ENCODE peak calls at places on chromosome 18, in six cellular contexts. One of them, this sample, is unnamed.

GRCh38 chr18:74064510-74064909 is 83.1 kb downstream of the FBXO15 start:
- DNase-seq in tibial artery: no peak
- DNase-seq in prostate gland: no peak
- DNase-seq in right atrium auricular region: no peak
- DNase-seq in IMR-90: peak; percentile 39
- DNase-seq in fibroblast of lung: no peak
- DNase-seq in this sample: no peak

GRCh38 chr18:58537272-58538038 is 91.4 kb downstream of the ALPK2 start:
- DNase-seq in tibial artery: no peak
- DNase-seq in prostate gland: no peak
- DNase-seq in right atrium auricular region: no peak
- DNase-seq in IMR-90: no peak
- DNase-seq in fibroblast of lung: no peak
- DNase-seq in this sample: no peak

GRCh38 chr18:36697905-36698304 is 130.9 kb downstream of the TPGS2 start:
- DNase-seq in tibial artery: no peak
- DNase-seq in prostate gland: no peak
- DNase-seq in right atrium auricular region: no peak
- DNase-seq in IMR-90: peak; percentile 94
- DNase-seq in fibroblast of lung: peak; percentile 51
- DNase-seq in this sample: no peak

GRCh38 chr18:26091047-26091630 is 726 bp upstream of the SS18 start:
- DNase-seq in tibial artery: peak; percentile 81
- DNase-seq in prostate gland: no peak
- DNase-seq in right atrium auricular region: peak; percentile 74
- DNase-seq in IMR-90: no peak
- DNase-seq in fibroblast of lung: no peak
- DNase-seq in this sample: no peak

GRCh38 chr18:31512203-31512764 is 14.3 kb downstream of the DSG2 start:
- DNase-seq in tibial artery: no peak
- DNase-seq in prostate gland: no peak
- DNase-seq in right atrium auricular region: no peak
- DNase-seq in IMR-90: peak; percentile 71
- DNase-seq in fibroblast of lung: peak; percentile 48
- DNase-seq in this sample: no peak

GRCh38 chr18:59748628-59749360 is 51.6 kb upstream of the CCBE1 start:
- DNase-seq in tibial artery: no peak
- DNase-seq in prostate gland: no peak
- DNase-seq in right atrium auricular region: no peak
- DNase-seq in IMR-90: peak; percentile 93
- DNase-seq in fibroblast of lung: peak; percentile 74
- DNase-seq in this sample: no peak

GRCh38 chr18:54947115-54947514 is 12.1 kb downstream of the CCDC68 start:
- DNase-seq in tibial artery: no peak
- DNase-seq in prostate gland: peak; percentile 35
- DNase-seq in right atrium auricular region: no peak
- DNase-seq in IMR-90: no peak
- DNase-seq in fibroblast of lung: no peak
- DNase-seq in this sample: no peak

GRCh38 chr18:38502539-38502938 is 936.9 kb upstream of the CELF4 start:
- DNase-seq in tibial artery: no peak
- DNase-seq in prostate gland: no peak
- DNase-seq in right atrium auricular region: no peak
- DNase-seq in IMR-90: no peak
- DNase-seq in fibroblast of lung: no peak
- DNase-seq in this sample: no peak

GRCh38 chr18:59767732-59768131 is 70.5 kb upstream of the CCBE1 start:
- DNase-seq in tibial artery: no peak
- DNase-seq in prostate gland: no peak
- DNase-seq in right atrium auricular region: no peak
- DNase-seq in IMR-90: peak; percentile 78
- DNase-seq in fibroblast of lung: peak; percentile 62
- DNase-seq in this sample: no peak

GRCh38 chr18:415627-416612 is 84.6 kb downstream of the COLEC12 start:
- DNase-seq in tibial artery: no peak
- DNase-seq in prostate gland: no peak
- DNase-seq in right atrium auricular region: no peak
- DNase-seq in IMR-90: peak; percentile 81
- DNase-seq in fibroblast of lung: peak; percentile 52
- DNase-seq in this sample: no peak

GRCh38 chr18:8769509-8769908 is 64.2 kb downstream of the MTCL1 start:
- DNase-seq in tibial artery: no peak
- DNase-seq in prostate gland: no peak
- DNase-seq in right atrium auricular region: no peak
- DNase-seq in IMR-90: no peak
- DNase-seq in fibroblast of lung: no peak
- DNase-seq in this sample: no peak

GRCh38 chr18:47736376-47737140 is 193.9 kb downstream of the SMAD2 start:
- DNase-seq in tibial artery: peak; percentile 9
- DNase-seq in prostate gland: no peak
- DNase-seq in right atrium auricular region: no peak
- DNase-seq in IMR-90: no peak
- DNase-seq in fibroblast of lung: no peak
- DNase-seq in this sample: no peak

GRCh38 chr18:7822435-7823425 is 255.6 kb downstream of the PTPRM start:
- DNase-seq in tibial artery: no peak
- DNase-seq in prostate gland: no peak
- DNase-seq in right atrium auricular region: no peak
- DNase-seq in IMR-90: no peak
- DNase-seq in fibroblast of lung: no peak
- DNase-seq in this sample: no peak

GRCh38 chr18:24396082-24396623 is 1.5 kb downstream of the OSBPL1A start:
- DNase-seq in tibial artery: no peak
- DNase-seq in prostate gland: no peak
- DNase-seq in right atrium auricular region: no peak
- DNase-seq in IMR-90: peak; percentile 26
- DNase-seq in fibroblast of lung: peak; percentile 14
- DNase-seq in this sample: no peak

GRCh38 chr18:77123313-77124231 is 9.0 kb downstream of the MBP start:
- DNase-seq in tibial artery: no peak
- DNase-seq in prostate gland: no peak
- DNase-seq in right atrium auricular region: no peak
- DNase-seq in IMR-90: no peak
- DNase-seq in fibroblast of lung: no peak
- DNase-seq in this sample: no peak

GRCh38 chr18:49859725-49860124 is 46.4 kb upstream of the ACAA2 start:
- DNase-seq in tibial artery: no peak
- DNase-seq in prostate gland: no peak
- DNase-seq in right atrium auricular region: no peak
- DNase-seq in IMR-90: no peak
- DNase-seq in fibroblast of lung: no peak
- DNase-seq in this sample: no peak

GRCh38 chr18:46322411-46322891 is 218.3 kb downstream of the HAUS1 start:
- DNase-seq in tibial artery: no peak
- DNase-seq in prostate gland: no peak
- DNase-seq in right atrium auricular region: no peak
- DNase-seq in IMR-90: no peak
- DNase-seq in fibroblast of lung: no peak
- DNase-seq in this sample: no peak

GRCh38 chr18:73842795-73843394 is 304.7 kb downstream of the FBXO15 start:
- DNase-seq in tibial artery: no peak
- DNase-seq in prostate gland: peak; percentile 35
- DNase-seq in right atrium auricular region: no peak
- DNase-seq in IMR-90: peak; percentile 65
- DNase-seq in fibroblast of lung: peak; percentile 64
- DNase-seq in this sample: peak; percentile 23

GRCh38 chr18:524496-524895 is 24.0 kb upstream of the COLEC12 start:
- DNase-seq in tibial artery: no peak
- DNase-seq in prostate gland: no peak
- DNase-seq in right atrium auricular region: no peak
- DNase-seq in IMR-90: peak; percentile 78
- DNase-seq in fibroblast of lung: peak; percentile 63
- DNase-seq in this sample: no peak

GRCh38 chr18:49699303-49699702 is 114.0 kb downstream of the ACAA2 start:
- DNase-seq in tibial artery: no peak
- DNase-seq in prostate gland: no peak
- DNase-seq in right atrium auricular region: no peak
- DNase-seq in IMR-90: no peak
- DNase-seq in fibroblast of lung: no peak
- DNase-seq in this sample: no peak

GRCh38 chr18:62164855-62165487 is 21.9 kb downstream of the PIGN start:
- DNase-seq in tibial artery: no peak
- DNase-seq in prostate gland: no peak
- DNase-seq in right atrium auricular region: no peak
- DNase-seq in IMR-90: no peak
- DNase-seq in fibroblast of lung: no peak
- DNase-seq in this sample: no peak

GRCh38 chr18:9516437-9517064 is 41.2 kb downstream of the RALBP1 start:
- DNase-seq in tibial artery: no peak
- DNase-seq in prostate gland: no peak
- DNase-seq in right atrium auricular region: no peak
- DNase-seq in IMR-90: peak; percentile 46
- DNase-seq in fibroblast of lung: peak; percentile 72
- DNase-seq in this sample: no peak

GRCh38 chr18:55318864-55319516 is 269.0 kb downstream of the TCF4 start:
- DNase-seq in tibial artery: no peak
- DNase-seq in prostate gland: no peak
- DNase-seq in right atrium auricular region: no peak
- DNase-seq in IMR-90: peak; percentile 82
- DNase-seq in fibroblast of lung: peak; percentile 87
- DNase-seq in this sample: no peak

DNA sequence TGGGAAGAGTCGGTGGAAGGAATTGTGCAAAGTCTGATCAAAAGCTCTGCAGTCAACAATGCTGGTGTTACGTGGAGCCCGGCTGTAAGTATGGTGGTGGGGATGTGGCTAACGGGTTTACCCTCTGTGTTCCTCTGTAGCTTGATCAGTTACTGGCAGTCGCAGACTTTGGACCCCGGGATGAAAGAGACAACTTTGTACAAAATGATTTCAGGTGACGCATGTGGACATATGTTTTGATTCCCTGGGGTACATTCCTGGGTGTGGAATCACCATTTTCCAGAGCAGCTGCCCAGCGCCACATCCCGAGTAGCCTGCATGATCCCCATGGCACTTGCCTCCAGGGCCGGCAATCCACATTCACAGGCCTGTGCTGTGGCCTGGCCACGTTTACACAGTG is 9.8 kb downstream of the RBFA start:
- DNase-seq in tibial artery: no peak
- DNase-seq in prostate gland: no peak
- DNase-seq in right atrium auricular region: no peak
- DNase-seq in IMR-90: no peak
- DNase-seq in fibroblast of lung: no peak
- DNase-seq in this sample: no peak
- H3K4me1 ChIP-seq in tibial artery: no peaks in the 10 kb centered on the region
- H3K4me1 ChIP-seq in prostate gland: no peaks in the 10 kb centered on the region
- H3K4me1 ChIP-seq in right atrium auricular region: no peaks in the 10 kb centered on the region
- H3K4me1 ChIP-seq in IMR-90: no peaks in the 10 kb centered on the region
- H3K4me1 ChIP-seq in fibroblast of lung: no peaks in the 10 kb centered on the region
- H3K4me1 ChIP-seq in this sample: no peaks in the 10 kb centered on the region

GRCh38 chr18:13048061-13048605 is 57.0 kb downstream of the CEP192 start:
- DNase-seq in tibial artery: no peak
- DNase-seq in prostate gland: no peak
- DNase-seq in right atrium auricular region: no peak
- DNase-seq in IMR-90: no peak
- DNase-seq in fibroblast of lung: no peak
- DNase-seq in this sample: no peak

GRCh38 chr18:13051159-13051558 is 60.0 kb downstream of the CEP192 start:
- DNase-seq in tibial artery: no peak
- DNase-seq in prostate gland: no peak
- DNase-seq in right atrium auricular region: no peak
- DNase-seq in IMR-90: peak; percentile 28
- DNase-seq in fibroblast of lung: no peak
- DNase-seq in this sample: no peak

DNA sequence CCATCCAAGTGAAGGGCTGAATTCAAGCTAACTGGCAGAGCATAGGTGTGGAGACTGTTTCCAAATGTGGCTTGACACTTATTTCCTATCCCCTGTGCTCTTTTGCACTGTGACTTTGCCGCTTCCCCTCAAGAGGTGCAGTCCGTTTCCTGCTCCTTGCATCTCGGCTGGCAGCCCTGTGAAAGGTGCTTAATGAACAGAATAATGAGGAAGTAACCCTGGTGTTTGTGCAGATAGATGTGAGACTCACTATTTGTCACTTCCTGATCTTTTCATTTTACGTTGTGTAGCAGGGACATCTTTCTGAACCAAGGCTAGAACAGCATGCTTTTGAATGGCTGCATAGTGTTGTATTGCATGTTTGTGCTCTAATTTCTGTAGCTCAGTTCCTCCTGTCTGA is 60.8 kb downstream of the CEP192 start:
- DNase-seq in tibial artery: no peak
- DNase-seq in prostate gland: no peak
- DNase-seq in right atrium auricular region: no peak
- DNase-seq in IMR-90: no peak
- DNase-seq in fibroblast of lung: no peak
- DNase-seq in this sample: no peak
- H3K4me1 ChIP-seq in tibial artery: no peaks in the 10 kb centered on the region
- H3K4me1 ChIP-seq in prostate gland: no peaks in the 10 kb centered on the region
- H3K4me1 ChIP-seq in right atrium auricular region: no peaks in the 10 kb centered on the region
- H3K4me1 ChIP-seq in IMR-90: no peaks in the 10 kb centered on the region
- H3K4me1 ChIP-seq in fibroblast of lung: no peaks in the 10 kb centered on the region
- H3K4me1 ChIP-seq in this sample: no peaks in the 10 kb centered on the region

GRCh38 chr18:63224574-63224973 is 95.0 kb downstream of the BCL2 start:
- DNase-seq in tibial artery: no peak
- DNase-seq in prostate gland: no peak
- DNase-seq in right atrium auricular region: no peak
- DNase-seq in IMR-90: no peak
- DNase-seq in fibroblast of lung: no peak
- DNase-seq in this sample: no peak

GRCh38 chr18:63216911-63217311 is 102.7 kb downstream of the BCL2 start:
- DNase-seq in tibial artery: no peak
- DNase-seq in prostate gland: no peak
- DNase-seq in right atrium auricular region: no peak
- DNase-seq in IMR-90: no peak
- DNase-seq in fibroblast of lung: no peak
- DNase-seq in this sample: no peak

GRCh38 chr18:63223837-63224236 is 95.7 kb downstream of the BCL2 start:
- DNase-seq in tibial artery: no peak
- DNase-seq in prostate gland: no peak
- DNase-seq in right atrium auricular region: no peak
- DNase-seq in IMR-90: no peak
- DNase-seq in fibroblast of lung: no peak
- DNase-seq in this sample: no peak

GRCh38 chr18:63218472-63218871 is 101.1 kb downstream of the BCL2 start:
- DNase-seq in tibial artery: no peak
- DNase-seq in prostate gland: no peak
- DNase-seq in right atrium auricular region: no peak
- DNase-seq in IMR-90: no peak
- DNase-seq in fibroblast of lung: no peak
- DNase-seq in this sample: no peak

GRCh38 chr18:63220903-63221302 is 98.7 kb downstream of the BCL2 start:
- DNase-seq in tibial artery: no peak
- DNase-seq in prostate gland: no peak
- DNase-seq in right atrium auricular region: no peak
- DNase-seq in IMR-90: no peak
- DNase-seq in fibroblast of lung: no peak
- DNase-seq in this sample: no peak
- H3K4me1 ChIP-seq in tibial artery: no peaks in the 10 kb centered on the region
- H3K4me1 ChIP-seq in prostate gland: peaks cover 5% of the 10 kb centered on the region
- H3K4me1 ChIP-seq in right atrium auricular region: no peaks in the 10 kb centered on the region
- H3K4me1 ChIP-seq in IMR-90: peaks cover 2% of the 10 kb centered on the region
- H3K4me1 ChIP-seq in fibroblast of lung: no peaks in the 10 kb centered on the region
- H3K4me1 ChIP-seq in this sample: peaks cover 7% of the 10 kb centered on the region

GRCh38 chr18:10546557-10547300 is 20.9 kb downstream of the NAPG start:
- DNase-seq in tibial artery: no peak
- DNase-seq in prostate gland: no peak
- DNase-seq in right atrium auricular region: no peak
- DNase-seq in IMR-90: no peak
- DNase-seq in fibroblast of lung: no peak
- DNase-seq in this sample: no peak

GRCh38 chr18:10543277-10543676 is 17.4 kb downstream of the NAPG start:
- DNase-seq in tibial artery: no peak
- DNase-seq in prostate gland: no peak
- DNase-seq in right atrium auricular region: no peak
- DNase-seq in IMR-90: peak; percentile 56
- DNase-seq in fibroblast of lung: peak; percentile 24
- DNase-seq in this sample: no peak

GRCh38 chr18:10544093-10544748 is 18.4 kb downstream of the NAPG start:
- DNase-seq in tibial artery: no peak
- DNase-seq in prostate gland: no peak
- DNase-seq in right atrium auricular region: no peak
- DNase-seq in IMR-90: no peak
- DNase-seq in fibroblast of lung: no peak
- DNase-seq in this sample: no peak
- H3K4me1 ChIP-seq in tibial artery: no peaks in the 10 kb centered on the region
- H3K4me1 ChIP-seq in prostate gland: no peaks in the 10 kb centered on the region
- H3K4me1 ChIP-seq in right atrium auricular region: peaks cover 16% of the 10 kb centered on the region
- H3K4me1 ChIP-seq in IMR-90: peaks cover 8% of the 10 kb centered on the region
- H3K4me1 ChIP-seq in fibroblast of lung: no peaks in the 10 kb centered on the region
- H3K4me1 ChIP-seq in this sample: no peaks in the 10 kb centered on the region